ENCODE peak calls at places on chromosomes 3 and 15, in six cellular contexts. One of them, this sample, is unnamed.

GRCh38 chr3:48088056-48088748 is 72.0 kb upstream of the MAP4 start:
- DNase-seq in Peyer's patch: no peak
- DNase-seq in CD8-positive, alpha-beta memory T cell: no peak
- DNase-seq in lower lobe of right lung: no peak
- DNase-seq in breast epithelium: no peak
- DNase-seq in A549: no peak
- DNase-seq in this sample: no peak

GRCh38 chr3:53354945-53355498 is 7.7 kb upstream of the DCP1A start:
- DNase-seq in A549: no peak
- DNase-seq in CD8-positive, alpha-beta memory T cell: no peak
- DNase-seq in lower lobe of right lung: no peak
- DNase-seq in Peyer's patch: no peak
- DNase-seq in breast epithelium: no peak
- DNase-seq in this sample: no peak

GRCh38 chr3:76972624-76973296 is 67.1 kb upstream of the ROBO2 start:
- DNase-seq in CD8-positive, alpha-beta memory T cell: no peak
- DNase-seq in Peyer's patch: no peak
- DNase-seq in breast epithelium: no peak
- DNase-seq in lower lobe of right lung: no peak
- DNase-seq in A549: no peak
- DNase-seq in this sample: no peak

GRCh38 chr15:56640549-56640948 is 92.8 kb downstream of the ZNF280D start:
- DNase-seq in CD8-positive, alpha-beta memory T cell: no peak
- DNase-seq in breast epithelium: no peak
- DNase-seq in A549: no peak
- DNase-seq in lower lobe of right lung: no peak
- DNase-seq in Peyer's patch: no peak
- DNase-seq in this sample: no peak

GRCh38 chr15:101675796-101676582 is 23.8 kb upstream of the TM2D3 start:
- DNase-seq in breast epithelium: no peak
- DNase-seq in A549: peak; percentile 34
- DNase-seq in Peyer's patch: peak; percentile 25
- DNase-seq in CD8-positive, alpha-beta memory T cell: no peak
- DNase-seq in lower lobe of right lung: no peak
- DNase-seq in this sample: no peak

GRCh38 chr3:188352196-188352927 is 198.4 kb downstream of the LPP start:
- DNase-seq in lower lobe of right lung: no peak
- DNase-seq in Peyer's patch: no peak
- DNase-seq in breast epithelium: no peak
- DNase-seq in CD8-positive, alpha-beta memory T cell: no peak
- DNase-seq in A549: no peak
- DNase-seq in this sample: no peak

GRCh38 chr15:26460165-26460564 is 312.7 kb downstream of the GABRB3 start:
- DNase-seq in breast epithelium: no peak
- DNase-seq in lower lobe of right lung: no peak
- DNase-seq in CD8-positive, alpha-beta memory T cell: no peak
- DNase-seq in Peyer's patch: no peak
- DNase-seq in A549: no peak
- DNase-seq in this sample: no peak

GRCh38 chr3:195286115-195286872 is 15.3 kb upstream of the XXYLT1 start:
- DNase-seq in A549: no peak
- DNase-seq in CD8-positive, alpha-beta memory T cell: no peak
- DNase-seq in Peyer's patch: no peak
- DNase-seq in breast epithelium: no peak
- DNase-seq in lower lobe of right lung: no peak
- DNase-seq in this sample: no peak

GRCh38 chr3:25090869-25091453 is 337.1 kb upstream of the RARB start:
- DNase-seq in Peyer's patch: no peak
- DNase-seq in lower lobe of right lung: no peak
- DNase-seq in A549: no peak
- DNase-seq in CD8-positive, alpha-beta memory T cell: no peak
- DNase-seq in breast epithelium: no peak
- DNase-seq in this sample: no peak

GRCh38 chr3:184466413-184466960 is 86.6 kb downstream of the CHRD start:
- DNase-seq in A549: no peak
- DNase-seq in lower lobe of right lung: no peak
- DNase-seq in CD8-positive, alpha-beta memory T cell: no peak
- DNase-seq in breast epithelium: no peak
- DNase-seq in Peyer's patch: no peak
- DNase-seq in this sample: no peak

GRCh38 chr3:32532434-32532833 is 29.8 kb upstream of the CMTM6 start:
- DNase-seq in breast epithelium: no peak
- DNase-seq in Peyer's patch: no peak
- DNase-seq in A549: no peak
- DNase-seq in lower lobe of right lung: no peak
- DNase-seq in CD8-positive, alpha-beta memory T cell: no peak
- DNase-seq in this sample: no peak

GRCh38 chr15:67707520-67708283 is 117.6 kb upstream of the SKOR1 start:
- DNase-seq in breast epithelium: no peak
- DNase-seq in Peyer's patch: no peak
- DNase-seq in A549: no peak
- DNase-seq in lower lobe of right lung: no peak
- DNase-seq in CD8-positive, alpha-beta memory T cell: no peak
- DNase-seq in this sample: no peak

GRCh38 chr3:122957707-122958210 is 69.8 kb downstream of the SEMA5B start:
- DNase-seq in CD8-positive, alpha-beta memory T cell: no peak
- DNase-seq in lower lobe of right lung: no peak
- DNase-seq in Peyer's patch: no peak
- DNase-seq in breast epithelium: no peak
- DNase-seq in A549: no peak
- DNase-seq in this sample: no peak

GRCh38 chr3:39705351-39705900 is 104.0 kb upstream of the MYRIP start:
- DNase-seq in lower lobe of right lung: no peak
- DNase-seq in CD8-positive, alpha-beta memory T cell: no peak
- DNase-seq in Peyer's patch: no peak
- DNase-seq in A549: no peak
- DNase-seq in breast epithelium: no peak
- DNase-seq in this sample: no peak

GRCh38 chr3:187630421-187630820 is 39.8 kb downstream of the SST start:
- DNase-seq in breast epithelium: no peak
- DNase-seq in A549: no peak
- DNase-seq in CD8-positive, alpha-beta memory T cell: no peak
- DNase-seq in lower lobe of right lung: no peak
- DNase-seq in Peyer's patch: no peak
- DNase-seq in this sample: no peak

GRCh38 chr3:52054689-52055511 is 1.5 kb downstream of the DUSP7 start:
- DNase-seq in CD8-positive, alpha-beta memory T cell: no peak
- DNase-seq in lower lobe of right lung: no peak
- DNase-seq in breast epithelium: no peak
- DNase-seq in Peyer's patch: peak; percentile 29
- DNase-seq in A549: no peak
- DNase-seq in this sample: no peak

GRCh38 chr3:40128169-40128568 is 181.3 kb upstream of the EIF1B start:
- DNase-seq in breast epithelium: no peak
- DNase-seq in A549: no peak
- DNase-seq in CD8-positive, alpha-beta memory T cell: no peak
- DNase-seq in Peyer's patch: no peak
- DNase-seq in lower lobe of right lung: no peak
- DNase-seq in this sample: no peak

GRCh38 chr3:142507241-142507640 is 59.4 kb upstream of the XRN1 start:
- DNase-seq in lower lobe of right lung: no peak
- DNase-seq in A549: no peak
- DNase-seq in CD8-positive, alpha-beta memory T cell: no peak
- DNase-seq in breast epithelium: no peak
- DNase-seq in Peyer's patch: no peak
- DNase-seq in this sample: no peak

GRCh38 chr3:94704467-94704866 is 641.6 kb downstream of the NSUN3 start:
- DNase-seq in A549: no peak
- DNase-seq in Peyer's patch: no peak
- DNase-seq in breast epithelium: no peak
- DNase-seq in lower lobe of right lung: no peak
- DNase-seq in CD8-positive, alpha-beta memory T cell: no peak
- DNase-seq in this sample: no peak

GRCh38 chr3:179015551-179016020 is 56.0 kb downstream of the ZMAT3 start:
- DNase-seq in CD8-positive, alpha-beta memory T cell: peak; percentile 30
- DNase-seq in breast epithelium: no peak
- DNase-seq in lower lobe of right lung: no peak
- DNase-seq in Peyer's patch: peak; percentile 51
- DNase-seq in A549: peak; percentile 18
- DNase-seq in this sample: no peak

GRCh38 chr3:23455084-23455483 is 252.0 kb downstream of the UBE2E2 start:
- DNase-seq in breast epithelium: no peak
- DNase-seq in Peyer's patch: no peak
- DNase-seq in lower lobe of right lung: no peak
- DNase-seq in A549: no peak
- DNase-seq in CD8-positive, alpha-beta memory T cell: no peak
- DNase-seq in this sample: no peak

GRCh38 chr3:48685603-48686511 is at the start of gene NCKIPSD:
- DNase-seq in lower lobe of right lung: peak; percentile 94
- DNase-seq in CD8-positive, alpha-beta memory T cell: peak; percentile 86
- DNase-seq in breast epithelium: peak; percentile 81
- DNase-seq in A549: peak; percentile 69
- DNase-seq in Peyer's patch: peak; percentile 90
- DNase-seq in this sample: peak; percentile 59

GRCh38 chr3:158768361-158768787 is 33.5 kb upstream of the MFSD1 start:
- DNase-seq in breast epithelium: peak; percentile 65
- DNase-seq in A549: peak; percentile 35
- DNase-seq in CD8-positive, alpha-beta memory T cell: no peak
- DNase-seq in lower lobe of right lung: peak; percentile 60
- DNase-seq in Peyer's patch: no peak
- DNase-seq in this sample: no peak

GRCh38 chr15:72313881-72314280 is 6.1 kb downstream of the CELF6 start:
- DNase-seq in lower lobe of right lung: no peak
- DNase-seq in CD8-positive, alpha-beta memory T cell: no peak
- DNase-seq in Peyer's patch: no peak
- DNase-seq in breast epithelium: no peak
- DNase-seq in A549: no peak
- DNase-seq in this sample: no peak

GRCh38 chr15:72404356-72404755 is 6.3 kb downstream of the TMEM202 start:
- DNase-seq in A549: no peak
- DNase-seq in CD8-positive, alpha-beta memory T cell: no peak
- DNase-seq in breast epithelium: no peak
- DNase-seq in Peyer's patch: no peak
- DNase-seq in lower lobe of right lung: no peak
- DNase-seq in this sample: no peak

GRCh38 chr3:55285156-55285555 is 201.9 kb downstream of the WNT5A start:
- DNase-seq in Peyer's patch: no peak
- DNase-seq in lower lobe of right lung: no peak
- DNase-seq in A549: no peak
- DNase-seq in breast epithelium: no peak
- DNase-seq in CD8-positive, alpha-beta memory T cell: no peak
- DNase-seq in this sample: no peak

DNA sequence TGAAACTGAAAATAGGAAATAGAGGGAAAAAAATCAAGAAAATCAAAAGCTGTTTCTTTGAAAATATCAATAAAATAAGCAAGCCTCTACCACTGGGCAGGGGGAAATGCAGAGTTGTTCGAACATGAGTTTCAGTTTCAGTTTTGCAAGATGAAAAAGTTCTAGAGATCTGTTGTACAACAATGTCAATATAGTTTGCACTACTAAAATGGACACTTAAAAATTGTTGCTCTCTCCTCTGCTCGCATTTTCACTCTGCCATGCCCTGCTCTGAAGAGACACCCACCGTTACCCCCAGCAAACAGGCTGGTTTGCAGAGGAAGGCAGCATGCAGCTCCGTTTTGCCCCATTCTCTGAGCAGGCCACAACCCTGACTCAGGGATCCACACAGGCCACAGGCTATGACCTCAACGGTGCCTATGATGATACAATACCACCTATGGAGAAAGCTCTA is 64.5 kb downstream of the ZNF148 start:
- DNase-seq in A549: no peak
- DNase-seq in breast epithelium: no peak
- DNase-seq in Peyer's patch: no peak
- DNase-seq in lower lobe of right lung: no peak
- DNase-seq in CD8-positive, alpha-beta memory T cell: peak; percentile 16
- DNase-seq in this sample: no peak
- H3K4me3 ChIP-seq in A549: no peak overlapping the region
- H3K4me3 ChIP-seq in breast epithelium: peak overlapping the region; percentile 20
- H3K4me3 ChIP-seq in Peyer's patch: peak overlapping the region; percentile 32
- H3K4me3 ChIP-seq in lower lobe of right lung: peak overlapping the region; percentile 46
- H3K4me3 ChIP-seq in CD8-positive, alpha-beta memory T cell: peak overlapping the region; percentile 59
- H3K4me3 ChIP-seq in this sample: peak overlapping the region; percentile 38

DNA sequence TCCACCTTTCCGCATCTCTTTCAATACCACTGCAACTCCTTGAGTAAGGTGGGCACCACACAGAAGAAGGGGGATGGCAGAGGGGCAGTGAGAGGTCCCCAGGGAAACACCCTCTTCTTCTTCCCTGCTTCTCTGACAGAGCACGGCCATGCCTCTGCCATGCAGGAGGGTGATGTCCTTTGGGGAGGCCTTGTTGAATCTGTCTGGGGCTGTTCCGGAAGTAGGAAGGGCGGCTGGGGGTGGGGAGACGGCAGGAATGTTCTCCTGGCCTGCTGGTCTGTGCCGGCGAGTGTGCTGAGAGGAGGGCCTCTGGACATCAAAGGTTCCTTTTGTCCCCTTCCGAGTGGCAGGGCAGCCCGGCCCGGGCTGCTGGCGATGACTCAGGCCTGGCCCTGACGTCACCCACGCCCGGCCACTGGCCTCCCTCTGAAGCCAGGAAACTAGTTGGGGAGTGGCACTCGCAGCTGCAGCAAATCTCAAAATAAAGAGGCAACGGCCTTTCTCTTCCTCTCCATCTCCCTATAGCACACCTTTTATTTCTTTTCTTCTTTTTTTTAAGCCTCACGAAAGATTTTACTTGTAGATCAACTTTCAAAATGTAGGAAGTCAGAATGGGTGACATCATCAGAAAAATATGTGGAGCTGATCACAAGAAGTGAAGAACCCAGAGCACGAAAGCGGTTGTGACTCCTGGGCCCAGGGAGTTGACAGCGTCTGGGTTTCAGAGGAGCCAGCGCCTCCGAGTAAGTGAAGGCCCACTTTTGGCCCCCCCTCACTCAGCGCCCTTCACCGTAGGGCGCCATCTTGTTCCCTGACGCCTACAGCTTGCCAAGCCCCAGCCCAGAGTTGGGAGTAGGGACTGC is at the start of gene ZBTB38:
- DNase-seq in Peyer's patch: no peak
- DNase-seq in A549: peak; percentile 95
- DNase-seq in lower lobe of right lung: peak; percentile 94
- DNase-seq in CD8-positive, alpha-beta memory T cell: no peak
- DNase-seq in breast epithelium: peak; percentile 94
- DNase-seq in this sample: peak; percentile 81
- H3K4me3 ChIP-seq in Peyer's patch: peak within 1 kb of the TSS; percentile 23
- H3K4me3 ChIP-seq in A549: peak within 1 kb of the TSS; percentile 41
- H3K4me3 ChIP-seq in lower lobe of right lung: peak within 1 kb of the TSS; percentile 43
- H3K4me3 ChIP-seq in CD8-positive, alpha-beta memory T cell: no peak within 1 kb of the TSS
- H3K4me3 ChIP-seq in breast epithelium: peak within 1 kb of the TSS; percentile 35
- H3K4me3 ChIP-seq in this sample: peak within 1 kb of the TSS; percentile 73

GRCh38 chr3:196684548-196685407 is 27.3 kb downstream of the CEP19 start:
- DNase-seq in lower lobe of right lung: peak; percentile 60
- DNase-seq in Peyer's patch: peak; percentile 81
- DNase-seq in A549: peak; percentile 34
- DNase-seq in CD8-positive, alpha-beta memory T cell: peak; percentile 48
- DNase-seq in breast epithelium: peak; percentile 33
- DNase-seq in this sample: no peak
- H3K4me3 ChIP-seq in lower lobe of right lung: peak overlapping the region; percentile 19
- H3K4me3 ChIP-seq in Peyer's patch: peak overlapping the region; percentile 2
- H3K4me3 ChIP-seq in A549: no peak overlapping the region
- H3K4me3 ChIP-seq in CD8-positive, alpha-beta memory T cell: peak overlapping the region; percentile 52
- H3K4me3 ChIP-seq in breast epithelium: no peak overlapping the region
- H3K4me3 ChIP-seq in this sample: no peak overlapping the region

DNA sequence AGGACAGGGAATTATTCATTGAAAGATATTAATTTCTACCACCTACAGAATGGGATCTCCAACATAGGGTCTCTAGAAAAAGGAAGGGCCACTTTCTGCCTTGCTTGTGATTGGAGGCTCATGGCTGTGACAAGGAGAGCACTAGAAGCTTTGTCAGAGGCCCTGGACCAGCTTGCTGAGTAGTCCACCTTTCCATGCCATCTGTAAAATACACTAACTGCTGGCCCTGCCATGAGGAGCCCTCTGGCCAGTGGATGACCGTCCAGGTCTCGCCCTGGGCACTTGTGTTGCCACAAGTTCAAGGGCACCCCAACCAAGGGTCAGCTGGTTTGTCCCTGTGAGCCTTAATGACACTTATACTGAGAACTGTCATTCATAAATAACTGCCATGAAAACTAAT is 1.6 kb upstream of the SYNM start:
- DNase-seq in Peyer's patch: no peak
- DNase-seq in breast epithelium: no peak
- DNase-seq in A549: no peak
- DNase-seq in CD8-positive, alpha-beta memory T cell: no peak
- DNase-seq in lower lobe of right lung: no peak
- DNase-seq in this sample: no peak
- H3K4me3 ChIP-seq in Peyer's patch: no peak overlapping the region
- H3K4me3 ChIP-seq in breast epithelium: no peak overlapping the region
- H3K4me3 ChIP-seq in A549: no peak overlapping the region
- H3K4me3 ChIP-seq in CD8-positive, alpha-beta memory T cell: no peak overlapping the region
- H3K4me3 ChIP-seq in lower lobe of right lung: no peak overlapping the region
- H3K4me3 ChIP-seq in this sample: no peak overlapping the region

This sample was measured in thoracic aorta.